ENCODE peak calls at places on chromosomes 3 and 15, in four cellular contexts. X is GM23248, D is HCT116, J is neural progenitor cell. E is an unnamed sample.

GRCh38 chr15:40493089-40493840 is 22.5 kb downstream of the CHST14 start:
- DNase-seq in X (peak; percentile 20), D (no peak), J (no peak), E (no peak)

GRCh38 chr15:72323752-72324151 is 3.8 kb upstream of the CELF6 start:
- DNase-seq in X (no peak), D (no peak), J (no peak), E (no peak)

GRCh38 chr3:58609990-58610389 is 32.8 kb upstream of the FAM107A start:
- DNase-seq in X (peak; percentile 37), D (no peak), J (no peak), E (no peak)

GRCh38 chr15:29094711-29095110 is 174.9 kb downstream of the NSMCE3 start:
- DNase-seq in X (no peak), D (no peak), J (no peak), E (no peak)

GRCh38 chr3:49813497-49814174 is at the start of gene UBA7:
- DNase-seq in X (peak; percentile 90), D (no peak), J (no peak), E (no peak)

GRCh38 chr15:36903922-36904479 is 196.3 kb downstream of the MEIS2 start:
- DNase-seq in X (no peak), D (no peak), J (no peak), E (no peak)

GRCh38 chr3:135966875-135967274 is 1.3 kb downstream of the PPP2R3A start:
- DNase-seq in X (peak; percentile 33), D (no peak), J (no peak), E (no peak)

GRCh38 chr15:58864602-58865419 is 68.7 kb downstream of the SLTM start:
- DNase-seq in X (peak; percentile 56), D (no peak), J (peak; percentile 39), E (no peak)

GRCh38 chr3:171476532-171477102 is 16.4 kb upstream of the TNIK start:
- DNase-seq in X (no peak), D (no peak), J (no peak), E (no peak)

DNA sequence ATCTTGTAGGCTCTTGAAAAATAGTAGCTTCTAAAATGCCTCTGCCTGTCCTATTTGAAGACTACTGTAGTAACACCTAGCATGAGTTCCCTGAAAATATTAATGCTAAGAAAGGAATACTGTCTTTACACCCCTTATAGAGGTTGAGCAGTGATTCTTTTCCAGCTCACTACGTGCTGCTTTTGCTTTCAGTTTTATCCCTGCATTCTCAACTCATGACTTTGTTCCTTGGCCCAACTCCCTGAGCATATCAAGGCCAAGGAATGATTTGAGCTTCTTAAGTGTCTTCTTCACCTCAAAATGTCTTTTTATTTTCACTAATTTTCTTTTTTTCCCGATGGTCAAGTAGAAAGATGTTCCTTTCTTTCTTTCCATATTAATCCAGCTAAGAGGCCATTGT is 16.5 kb upstream of the P2RY13 start:
- DNase-seq in X (peak; percentile 83), D (no peak), J (no peak), E (no peak)
- H2AFZ ChIP-seq in X (peak overlapping the region; percentile 80), D (no peak overlapping the region), J (no peak overlapping the region), E (no peak overlapping the region)

DNA sequence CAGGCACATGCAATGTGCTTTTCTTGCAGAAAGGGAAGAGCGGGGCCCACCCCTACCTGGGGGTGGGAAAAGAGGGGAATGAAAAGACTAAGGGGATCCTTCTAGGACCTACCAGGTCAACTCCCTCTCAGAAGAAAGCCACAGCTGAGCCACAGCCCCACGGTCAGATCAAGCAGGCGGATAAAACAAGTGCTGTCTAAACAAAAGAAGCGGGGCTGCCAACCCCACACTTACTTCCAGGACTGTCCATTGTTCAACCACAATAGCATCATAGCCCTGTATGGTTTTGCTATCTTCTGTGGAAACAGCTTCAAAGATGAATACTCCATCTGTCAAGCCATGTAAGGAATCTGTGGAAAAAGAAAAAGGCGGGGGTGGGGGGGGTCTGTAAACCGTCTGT is 92.7 kb downstream of the OXNAD1 start:
- DNase-seq in X (no peak), D (no peak), J (peak; percentile 43), E (no peak)
- H3K36me3 ChIP-seq in X (no peaks in the 10 kb centered on the region), D (no peaks in the 10 kb centered on the region), J (no peaks in the 10 kb centered on the region), E (peaks cover 96% of the 10 kb centered on the region)

DNA sequence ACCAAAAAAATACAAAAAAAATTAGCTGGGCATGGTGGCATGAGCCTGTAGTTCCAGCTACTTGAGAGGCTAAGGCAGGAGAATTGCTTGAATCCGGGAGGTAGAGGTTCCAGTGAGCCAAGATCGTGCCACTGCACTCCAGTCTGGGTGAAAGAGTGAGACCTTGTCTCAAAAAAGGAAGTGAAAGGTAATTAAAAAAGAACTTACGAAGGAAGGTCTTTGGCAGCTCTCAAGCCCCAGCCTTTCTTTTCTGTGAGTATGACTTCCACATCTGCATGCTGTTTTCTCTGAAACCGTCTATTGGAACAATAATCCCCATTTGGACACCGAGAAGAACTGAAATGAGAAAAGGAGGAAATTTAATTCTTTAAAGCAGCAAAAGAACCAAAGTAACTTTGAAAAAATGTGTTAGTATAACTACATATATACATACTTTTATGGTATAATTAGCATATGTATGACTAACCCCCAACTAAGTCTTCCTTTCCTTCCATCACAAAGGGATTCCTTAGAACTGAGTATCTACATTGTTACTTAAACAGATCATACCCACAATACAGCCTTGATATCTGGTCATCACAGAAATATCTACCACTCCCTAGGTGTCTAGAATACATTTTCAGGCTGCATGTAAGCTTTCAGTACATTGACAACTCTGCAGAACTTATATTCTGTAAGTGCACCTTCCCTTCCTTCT is 50.1 kb downstream of the SETD2 start:
- DNase-seq in X (peak; percentile 92), D (no peak), J (no peak), E (peak; percentile 61)
- TF ChIP-seq EZH2phosphoT487 in X (no peak), D (no peak), J (no peak), E (no peak)

GRCh38 chr15:88802250-88802990 is 816 bp upstream of the ACAN start:
- DNase-seq in X (no peak), D (no peak), J (no peak), E (no peak)
- H2AFZ ChIP-seq in X (no peak overlapping the region), D (no peak overlapping the region), J (peak overlapping the region; percentile 95), E (no peak overlapping the region)

DNA sequence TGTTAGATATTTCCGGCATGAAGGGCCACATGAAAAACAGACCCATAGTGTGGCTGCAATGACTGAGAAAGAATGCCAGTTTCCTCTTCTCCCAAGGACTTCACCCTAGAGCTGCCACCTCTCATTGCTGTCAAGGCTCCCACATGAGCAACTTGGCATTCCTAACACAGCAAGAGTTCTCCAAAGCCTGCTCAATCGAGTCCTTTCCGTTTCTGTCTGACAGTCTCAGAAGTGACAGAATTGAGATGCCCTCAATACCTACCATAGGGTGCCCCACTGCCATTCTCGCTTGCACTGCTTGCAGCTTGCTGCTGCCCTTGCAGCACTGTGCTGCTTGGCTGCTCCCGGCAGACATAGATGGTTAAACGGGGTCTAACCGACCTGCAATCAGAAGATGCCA is 44.3 kb downstream of the UBP1 start:
- DNase-seq in X (no peak), D (no peak), J (no peak), E (no peak)
- H3K36me3 ChIP-seq in X (peaks cover 73% of the 10 kb centered on the region), D (peaks cover 48% of the 10 kb centered on the region), J (peaks cover 32% of the 10 kb centered on the region), E (peaks cover 98% of the 10 kb centered on the region)

DNA sequence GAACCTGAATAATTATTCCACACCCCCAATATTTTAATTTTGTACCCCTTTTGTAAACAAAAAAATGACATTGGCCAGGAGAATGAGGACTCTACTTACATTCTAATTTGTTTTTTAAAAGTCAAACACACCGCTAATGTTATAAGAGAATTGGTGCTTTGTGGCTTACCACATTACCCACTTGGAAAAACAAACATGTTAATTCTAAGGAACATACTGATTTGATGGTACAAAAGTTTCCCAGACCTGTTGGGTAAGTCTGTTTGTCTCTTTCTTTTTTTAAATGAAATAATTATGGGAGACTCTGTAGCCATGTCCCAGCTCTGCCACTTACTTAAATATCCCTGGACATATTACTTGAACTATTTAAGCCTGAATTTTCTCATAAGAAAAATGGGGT is 352.5 kb upstream of the C2CD4B start:
- DNase-seq in X (no peak), D (no peak), J (no peak), E (no peak)
- TF ChIP-seq EZH2phosphoT487 in X (no peak), D (no peak), J (no peak), E (no peak)

DNA sequence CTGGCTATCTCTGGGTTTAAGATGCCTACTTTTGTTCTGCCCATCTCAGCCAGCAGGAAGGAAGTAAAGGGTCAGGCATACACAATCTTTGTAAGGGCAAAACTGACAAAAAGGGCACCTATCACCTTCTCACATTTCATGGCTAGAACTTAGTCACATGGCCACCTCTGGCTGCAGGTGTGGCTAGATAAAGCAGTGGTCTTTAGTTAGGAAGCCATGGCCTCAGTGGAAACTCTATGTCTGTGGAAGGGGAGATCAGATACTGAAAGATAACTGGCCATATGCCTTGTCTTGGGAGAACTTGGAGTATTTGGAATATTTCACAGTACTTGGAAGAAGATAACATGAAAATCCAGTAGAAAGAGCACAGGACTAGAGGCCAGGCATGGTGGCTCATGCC is 80.7 kb upstream of the TBL1XR1 start:
- DNase-seq in X (no peak), D (no peak), J (no peak), E (no peak)
- H2AFZ ChIP-seq in X (no peak overlapping the region), D (peak overlapping the region; percentile 88), J (no peak overlapping the region), E (no peak overlapping the region)

GRCh38 chr3:13411186-13411860 is 8.8 kb downstream of the NUP210 start:
- DNase-seq in X (no peak), D (no peak), J (no peak), E (no peak)
- H3K36me3 ChIP-seq in X (no peaks in the 10 kb centered on the region), D (no peaks in the 10 kb centered on the region), J (no peaks in the 10 kb centered on the region), E (peaks cover 78% of the 10 kb centered on the region)

GRCh38 chr15:49620658-49621326 is at the start of the genes DTWD1 and FAM227B:
- DNase-seq in X (peak; percentile 99), D (peak; percentile 93), J (peak; percentile 98), E (peak; percentile 97)

GRCh38 chr15:49625460-49626036 is 4.7 kb downstream of the DTWD1 start:
- DNase-seq in X (no peak), D (no peak), J (peak; percentile 8), E (no peak)

GRCh38 chr15:49622561-49622960 is 1.7 kb downstream of the DTWD1 start:
- DNase-seq in X (peak; percentile 43), D (no peak), J (peak; percentile 45), E (no peak)

GRCh38 chr15:49621327-49622210 is 721 bp downstream of the DTWD1 start:
- DNase-seq in X (peak; percentile 47), D (no peak), J (no peak), E (peak; percentile 12)

DNA sequence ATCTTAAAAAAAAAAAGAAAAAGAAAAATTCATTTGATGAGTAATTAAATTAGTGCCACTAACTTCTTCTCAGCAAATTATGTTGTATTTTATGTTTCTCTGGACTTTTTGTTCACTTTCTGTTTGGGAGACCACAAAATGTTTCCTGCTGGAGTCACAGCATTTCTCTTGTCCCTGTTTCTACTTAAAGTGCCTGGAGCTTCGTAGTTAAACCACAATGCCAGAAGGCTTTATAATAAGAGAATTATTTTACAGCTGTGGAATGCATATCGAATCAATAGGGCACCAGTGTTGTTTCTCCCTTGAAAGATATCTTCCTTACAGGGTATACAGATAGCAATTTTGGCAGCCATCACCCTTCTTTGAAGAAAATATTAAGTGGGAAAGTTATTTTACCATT is 3.2 kb downstream of the DTWD1 start:
- DNase-seq in X (peak; percentile 79), D (no peak), J (no peak), E (no peak)
- TF ChIP-seq EZH2phosphoT487 in X (peak; percentile 31), D (no peak), J (no peak), E (no peak)

DNA sequence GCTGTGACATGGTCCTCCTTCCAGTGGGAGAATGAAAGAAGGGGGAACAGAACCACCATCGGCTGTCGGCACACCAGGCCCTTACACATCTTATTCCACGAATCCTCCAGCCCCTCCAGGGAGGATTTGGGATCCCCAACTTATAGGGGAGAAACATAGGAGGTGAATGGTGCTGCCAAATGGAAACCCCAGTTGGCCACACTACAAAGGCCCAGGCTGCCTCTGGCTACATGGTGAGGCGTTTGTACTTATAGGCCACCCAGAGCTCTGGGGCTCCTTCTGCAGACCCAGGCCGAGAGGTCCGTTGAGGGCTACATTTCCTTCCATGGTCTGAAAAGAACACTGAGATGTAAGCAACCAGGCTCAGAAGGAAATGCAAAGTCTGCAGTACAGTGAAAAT is 12.0 kb downstream of the AMOTL2 start:
- DNase-seq in X (no peak), D (no peak), J (no peak), E (no peak)
- H2AFZ ChIP-seq in X (no peak overlapping the region), D (no peak overlapping the region), J (no peak overlapping the region), E (no peak overlapping the region)